ENCODE peak calls at places on chromosomes 16 and 17, in eight cellular contexts. B is thyroid gland; X is Panc1; I is Peyer's patch; U is ascending aorta; E is fibroblast of the aortic adventitia; O is uterus; M is CD8-positive, alpha-beta T cell. C is an unnamed sample.

GRCh38 chr16:57764341-57765159 is 29.0 kb downstream of the KATNB1 start:
- DNase-seq in E (peak; percentile 68), M (no peak), B (no peak), U (no peak), X (peak; percentile 18), O (no peak), I (no peak), C (peak; percentile 72)

GRCh38 chr17:76995352-76996105 is 127.3 kb downstream of the MGAT5B start:
- DNase-seq in I (no peak), O (no peak), U (no peak), B (no peak), X (no peak), E (no peak), M (no peak), C (no peak)

GRCh38 chr17:8151120-8151640 is 1.0 kb downstream of the PER1 start:
- DNase-seq in B (peak; percentile 79), O (peak; percentile 94), U (peak; percentile 96), I (peak; percentile 96), X (no peak), M (peak; percentile 85), E (peak; percentile 89), C (no peak)

GRCh38 chr17:61133853-61134252 is 265.8 kb upstream of the TBX2 start:
- DNase-seq in U (no peak), E (no peak), O (no peak), X (no peak), B (no peak), I (no peak), M (no peak), C (no peak)

GRCh38 chr17:74192950-74193781 is 10.3 kb upstream of the RPL38 start:
- DNase-seq in B (no peak), O (no peak), U (peak; percentile 76), X (no peak), I (peak; percentile 80), E (no peak), M (no peak), C (no peak)

GRCh38 chr17:5619088-5619740 is 34.9 kb upstream of the NLRP1 start:
- DNase-seq in B (no peak), I (no peak), U (no peak), O (no peak), X (no peak), M (no peak), E (no peak), C (no peak)

GRCh38 chr17:82006468-82007227 is 16.0 kb downstream of the CENPX start:
- DNase-seq in X (no peak), O (peak; percentile 70), E (peak; percentile 62), U (peak; percentile 80), B (no peak), I (no peak), M (no peak), C (no peak)

GRCh38 chr16:66013497-66013896 is 353.0 kb upstream of the CDH5 start:
- DNase-seq in E (no peak), U (no peak), M (no peak), B (no peak), X (no peak), O (no peak), I (no peak), C (no peak)

GRCh38 chr17:68512967-68513474 is 791 bp downstream of the PRKAR1A start:
- DNase-seq in M (no peak), U (peak; percentile 71), X (no peak), B (peak; percentile 23), E (peak; percentile 66), O (peak; percentile 22), I (peak; percentile 60), C (no peak)

GRCh38 chr16:9836118-9836736 is 346.0 kb downstream of the GRIN2A start:
- DNase-seq in X (no peak), U (no peak), O (no peak), B (peak; percentile 13), M (no peak), E (peak; percentile 74), I (no peak), C (no peak)

GRCh38 chr16:74035816-74036215 is 260.8 kb upstream of the PSMD7 start:
- DNase-seq in B (no peak), M (no peak), X (no peak), O (no peak), I (no peak), U (no peak), E (no peak), C (no peak)

GRCh38 chr17:64781013-64781392 is 118.9 kb upstream of the SMURF2 start:
- DNase-seq in I (no peak), E (no peak), O (no peak), X (no peak), U (peak; percentile 64), M (no peak), B (no peak), C (no peak)

GRCh38 chr17:4162775-4163498 is 19.9 kb downstream of the CYB5D2 start:
- DNase-seq in B (peak; percentile 95), O (no peak), I (no peak), M (no peak), E (no peak), X (no peak), U (no peak), C (no peak)

GRCh38 chr17:64443086-64443760 is 5.7 kb upstream of the MILR1 start:
- DNase-seq in O (no peak), U (no peak), X (no peak), B (no peak), M (no peak), E (no peak), I (no peak), C (no peak)

DNA sequence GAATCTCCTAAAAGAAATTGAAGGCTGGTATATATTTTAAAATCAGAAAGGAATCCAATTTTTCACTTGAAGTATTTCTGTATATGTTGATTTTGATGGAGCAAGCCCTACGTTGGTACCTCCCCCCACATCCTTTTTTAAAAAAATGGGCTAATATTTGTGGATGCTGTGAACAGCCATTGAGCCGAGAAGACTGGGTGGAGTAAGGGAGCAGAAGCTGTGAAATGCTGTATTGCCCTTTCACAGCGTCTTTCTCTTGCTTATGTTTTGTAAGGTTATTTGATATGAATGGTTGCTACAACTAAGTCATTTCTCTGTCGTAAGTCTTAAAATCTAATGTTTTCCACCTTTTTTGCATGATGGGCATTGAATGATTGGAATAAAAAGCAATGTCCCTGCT is 2.3 kb downstream of the PAFAH1B1 start:
- DNase-seq in X (no peak), B (no peak), U (no peak), I (no peak), O (no peak), M (no peak), E (peak; percentile 31), C (no peak)
- H3K4me3 ChIP-seq in X (peak overlapping the region; percentile 93), B (peak overlapping the region; percentile 98), U (peak overlapping the region; percentile 75), I (peak overlapping the region; percentile 99), O (peak overlapping the region; percentile 73), M (peak overlapping the region; percentile 96), E (peak overlapping the region; percentile 84), C (peak overlapping the region; percentile 94)

GRCh38 chr17:71521724-71522123 is 599.1 kb upstream of the SOX9 start:
- DNase-seq in B (no peak), E (no peak), U (no peak), I (no peak), M (no peak), O (no peak), X (no peak), C (no peak)

GRCh38 chr17:71519285-71519684 is 601.5 kb upstream of the SOX9 start:
- DNase-seq in B (no peak), U (no peak), O (no peak), I (no peak), M (no peak), X (no peak), E (no peak), C (no peak)

GRCh38 chr17:71511266-71511995 is 609.4 kb upstream of the SOX9 start:
- DNase-seq in M (no peak), U (no peak), E (no peak), X (no peak), B (no peak), I (peak; percentile 52), O (no peak), C (no peak)

GRCh38 chr17:71516149-71516548 is 604.7 kb upstream of the SOX9 start:
- DNase-seq in B (no peak), M (no peak), X (no peak), U (no peak), I (no peak), O (no peak), E (no peak), C (no peak)
- TF ChIP-seq CTCF in B (no peak), M (no peak), X (no peak), U (no peak), I (no peak), O (no peak), E (no peak), C (no peak)

GRCh38 chr16:52182840-52183239 is 364.1 kb downstream of the TOX3 start:
- DNase-seq in M (no peak), O (no peak), E (no peak), B (no peak), U (no peak), X (no peak), I (no peak), C (no peak)
- H3K4me3 ChIP-seq in M (no peak overlapping the region), O (no peak overlapping the region), E (no peak overlapping the region), B (no peak overlapping the region), U (no peak overlapping the region), X (no peak overlapping the region), I (no peak overlapping the region), C (no peak overlapping the region)

GRCh38 chr17:1907216-1907631 is 77.4 kb downstream of the RPA1 start:
- DNase-seq in O (no peak), B (no peak), U (no peak), X (no peak), M (no peak), I (no peak), E (no peak), C (no peak)

GRCh38 chr17:1905190-1905919 is 75.5 kb downstream of the RPA1 start:
- DNase-seq in M (no peak), B (no peak), E (no peak), X (no peak), I (no peak), O (no peak), U (no peak), C (no peak)

GRCh38 chr17:1907818-1908698 is 78.3 kb downstream of the RPA1 start:
- DNase-seq in M (no peak), U (no peak), O (no peak), B (peak; percentile 11), I (no peak), E (peak; percentile 40), X (no peak), C (peak; percentile 34)

GRCh38 chr17:1906622-1907021 is 76.8 kb downstream of the RPA1 start:
- DNase-seq in I (no peak), M (no peak), U (no peak), E (peak; percentile 17), X (no peak), O (no peak), B (no peak), C (no peak)

DNA sequence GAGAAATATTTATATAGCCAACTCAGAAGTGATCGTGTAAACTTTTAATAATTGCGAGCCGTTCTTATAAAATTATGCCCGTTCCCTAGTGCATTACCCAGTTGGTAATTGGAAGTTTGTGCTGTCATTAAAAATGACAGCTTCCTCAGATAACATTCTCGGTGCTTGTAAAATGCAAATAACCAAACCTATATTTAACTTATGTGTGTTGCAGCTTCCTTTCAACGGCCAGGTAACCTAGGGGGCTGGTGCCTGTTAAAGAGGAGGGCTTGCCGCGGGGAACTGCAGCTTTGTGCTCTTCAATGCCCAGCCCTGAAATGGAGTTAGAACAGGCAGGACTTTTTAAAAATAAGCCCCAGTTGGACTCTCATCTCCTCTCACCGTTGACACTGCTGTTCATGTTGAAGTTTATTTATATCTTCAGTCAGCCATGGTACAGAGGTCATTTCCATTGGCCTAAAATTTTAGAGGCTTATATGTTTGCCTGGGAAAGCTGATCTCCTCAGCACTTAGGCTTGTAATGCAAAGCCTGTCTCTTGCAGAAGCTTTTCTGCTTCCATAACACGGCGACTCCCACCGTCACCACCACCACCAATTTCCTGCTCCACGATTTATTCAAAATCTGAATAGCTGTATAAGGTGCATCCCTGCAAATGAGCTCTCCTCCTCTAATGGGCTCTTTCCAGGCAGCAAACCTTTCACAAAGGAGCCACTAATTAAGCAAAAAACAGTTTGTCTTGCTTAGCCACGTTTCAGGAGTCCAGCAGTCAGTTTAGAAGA is 74.7 kb downstream of the RPA1 start:
- DNase-seq in U (no peak), E (no peak), X (no peak), O (no peak), B (no peak), I (no peak), M (no peak), C (no peak)
- TF ChIP-seq CTCF in U (no peak), E (no peak), X (no peak), O (no peak), B (no peak), I (no peak), M (no peak), C (no peak)